ENCODE peak calls at places on chromosomes 12 and 14, in ten cellular contexts. X is right lobe of liver; O is HepG2; E is tibial artery; T is effector memory CD4-positive, alpha-beta T cell; K is pancreas; S is A549; V is OCI-LY7; H is Karpas-422; A is ascending aorta. F is an unnamed sample.
A peak's percentile ranks its signal among the peaks of the same experiment; 100 is the strongest.

GRCh38 chr12:106331594-106331993 is 26.0 kb upstream of the POLR3B start:
- DNase-seq in S (no peak), E (no peak), V (no peak), H (peak; percentile 74), A (no peak), X (no peak), K (no peak), T (no peak), O (no peak), F (no peak)

GRCh38 chr12:68223067-68223747 is 2.4 kb downstream of the IL26 start:
- DNase-seq in A (no peak), H (peak; percentile 85), K (peak; percentile 63), O (peak; percentile 71), S (peak; percentile 76), E (peak; percentile 84), V (peak; percentile 78), X (peak; percentile 78), T (peak; percentile 37), F (peak; percentile 93)

GRCh38 chr14:57833304-57833703 is 32.6 kb downstream of the SLC35F4 start:
- DNase-seq in A (peak; percentile 10), S (peak; percentile 41), T (no peak), E (peak; percentile 64), V (no peak), H (no peak), K (peak; percentile 5), O (no peak), X (no peak), F (no peak)

GRCh38 chr12:67305544-67305943 is 36.4 kb downstream of the CAND1 start:
- DNase-seq in S (no peak), V (no peak), H (no peak), E (no peak), O (no peak), X (no peak), A (no peak), K (no peak), T (no peak), F (no peak)

GRCh38 chr12:2273288-2273687 is 220.5 kb downstream of the CACNA1C start:
- DNase-seq in X (no peak), E (peak; percentile 72), K (no peak), S (no peak), V (no peak), T (no peak), H (no peak), A (no peak), O (no peak), F (peak; percentile 33)

GRCh38 chr12:127785535-127785934 is 481.4 kb upstream of the TMEM132C start:
- DNase-seq in S (no peak), E (no peak), A (no peak), T (no peak), O (no peak), K (no peak), X (no peak), V (no peak), H (no peak), F (no peak)

GRCh38 chr14:98368916-98369315 is 903.1 kb downstream of the BCL11B start:
- DNase-seq in E (no peak), K (no peak), S (no peak), T (no peak), X (no peak), A (no peak), H (no peak), O (no peak), V (no peak), F (no peak)

GRCh38 chr12:64992641-64993040 is 128.5 kb downstream of the WIF1 start:
- DNase-seq in K (no peak), H (peak; percentile 15), A (no peak), E (no peak), S (no peak), V (no peak), T (no peak), O (no peak), X (no peak), F (no peak)

GRCh38 chr14:100648474-100649172 is 61.4 kb upstream of the BEGAIN start:
- DNase-seq in X (no peak), V (no peak), K (no peak), T (no peak), S (no peak), H (no peak), E (no peak), O (no peak), A (no peak), F (no peak)

DNA sequence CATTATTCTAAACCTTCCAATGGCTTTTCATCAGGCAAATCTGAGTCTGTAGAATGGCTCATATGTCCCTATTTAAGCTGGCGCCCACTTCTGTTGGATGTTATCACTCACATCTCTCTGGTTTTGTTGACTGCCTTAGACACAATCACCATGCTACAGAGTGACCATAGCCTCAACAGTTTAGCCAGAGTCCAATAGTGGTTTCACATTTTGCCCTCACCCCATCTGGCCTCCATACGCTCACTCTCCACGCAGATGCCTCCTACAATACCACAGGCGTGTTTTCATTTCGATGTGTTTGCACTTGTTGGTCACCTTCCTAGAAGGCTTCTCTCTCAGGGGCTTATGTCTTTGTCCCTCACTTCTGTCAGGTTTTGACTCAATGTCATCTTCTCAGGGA is 3.4 kb downstream of the KLRB1 start:
- DNase-seq in K (no peak), E (no peak), A (no peak), T (no peak), X (no peak), S (no peak), V (no peak), O (no peak), H (no peak), F (no peak)
- H3K4me3 ChIP-seq in K (no peak overlapping the region), E (no peak overlapping the region), A (no peak overlapping the region), T (no peak overlapping the region), X (no peak overlapping the region), S (no peak overlapping the region), V (no peak overlapping the region), O (no peak overlapping the region), H (no peak overlapping the region), F (no peak overlapping the region)

GRCh38 chr12:7171854-7172253 is 17.6 kb upstream of the PEX5 start:
- DNase-seq in S (no peak), A (no peak), X (no peak), T (no peak), V (peak; percentile 32), K (no peak), H (no peak), E (no peak), O (no peak), F (no peak)

GRCh38 chr12:7178481-7178880 is 11.0 kb upstream of the PEX5 start:
- DNase-seq in V (no peak), T (no peak), O (no peak), K (no peak), E (no peak), H (no peak), A (no peak), S (no peak), X (no peak), F (no peak)

GRCh38 chr12:7180685-7181084 is 8.8 kb upstream of the PEX5 start:
- DNase-seq in V (no peak), S (no peak), K (no peak), A (no peak), T (no peak), E (no peak), X (no peak), O (no peak), H (no peak), F (no peak)

GRCh38 chr12:7176595-7176994 is 12.9 kb upstream of the PEX5 start:
- DNase-seq in O (no peak), E (no peak), T (no peak), K (no peak), H (no peak), A (no peak), S (no peak), V (no peak), X (no peak), F (no peak)

DNA sequence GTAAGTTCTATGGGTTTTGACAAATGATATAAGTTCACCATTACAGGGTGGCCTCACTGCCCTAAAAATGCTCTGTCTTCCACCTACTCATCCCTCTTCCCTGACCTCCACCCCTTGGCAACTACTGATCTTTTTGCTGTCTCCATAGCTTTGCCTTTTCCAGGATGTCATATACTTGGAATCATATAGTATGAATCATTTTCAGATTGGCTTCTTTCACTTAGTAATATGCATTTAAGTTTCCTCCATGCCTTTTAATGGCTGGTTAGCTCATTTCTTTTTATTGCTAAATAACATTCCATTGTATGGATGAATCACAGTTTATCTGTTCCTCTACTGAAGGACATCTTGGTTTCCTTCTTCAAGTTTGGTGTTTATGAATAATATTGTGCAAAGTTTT is 14.0 kb upstream of the PEX5 start:
- DNase-seq in E (no peak), S (no peak), V (no peak), A (no peak), K (no peak), O (no peak), X (no peak), T (no peak), H (no peak), F (no peak)
- H3K9me3 ChIP-seq in E (no peaks in the 10 kb centered on the region), S (peaks cover 55% of the 10 kb centered on the region), V (peaks cover 31% of the 10 kb centered on the region), A (no peaks in the 10 kb centered on the region), K (no peaks in the 10 kb centered on the region), O (peaks cover 21% of the 10 kb centered on the region), X (no peaks in the 10 kb centered on the region), T (no peaks in the 10 kb centered on the region), H (peaks cover 12% of the 10 kb centered on the region), F (no peaks in the 10 kb centered on the region)

DNA sequence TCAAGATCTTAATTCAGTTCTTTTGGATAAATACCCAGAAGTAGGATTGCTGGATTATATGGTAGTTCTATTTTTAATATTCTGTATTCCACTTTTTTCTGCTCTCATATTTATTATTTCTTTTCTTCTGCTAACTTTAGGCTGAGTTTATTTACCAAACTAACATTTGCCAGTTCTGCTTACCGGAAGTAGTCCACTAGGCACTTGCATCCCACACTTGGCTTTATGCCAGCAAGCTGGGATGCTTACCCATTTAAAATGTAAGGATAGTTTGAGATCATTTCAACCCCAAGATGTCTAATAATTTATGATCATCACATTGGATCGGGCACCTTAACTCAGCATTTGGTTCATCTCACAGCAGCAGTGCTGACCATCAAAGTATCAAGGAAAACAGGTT is 96.8 kb downstream of the PIK3C2G start:
- DNase-seq in H (no peak), S (no peak), E (no peak), K (no peak), A (no peak), T (no peak), X (no peak), O (no peak), V (no peak), F (no peak)
- H3K4me3 ChIP-seq in H (no peak overlapping the region), S (no peak overlapping the region), E (no peak overlapping the region), K (no peak overlapping the region), A (no peak overlapping the region), T (no peak overlapping the region), X (no peak overlapping the region), O (no peak overlapping the region), V (no peak overlapping the region), F (no peak overlapping the region)

DNA sequence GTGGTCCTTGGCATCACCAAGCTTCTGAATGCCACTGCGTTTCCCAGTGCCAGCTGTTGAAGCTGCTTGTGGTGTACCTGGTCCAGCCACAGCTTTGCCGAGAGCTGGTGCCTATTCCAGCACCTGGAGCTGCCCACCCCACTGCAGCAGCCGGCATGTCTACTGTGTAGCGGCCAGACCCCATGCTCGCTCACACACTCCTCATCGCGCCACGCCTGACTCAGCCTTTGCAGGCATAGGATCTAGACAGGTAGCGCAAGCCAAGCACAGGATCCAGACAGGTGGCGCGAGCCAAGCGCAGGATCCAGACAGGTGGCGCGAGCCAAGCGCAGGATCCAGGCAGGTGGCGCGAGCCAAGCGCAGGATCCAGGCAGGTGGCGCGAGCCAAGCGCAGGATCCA is 11.6 kb upstream of the ZNF605 start:
- DNase-seq in T (no peak), K (no peak), O (no peak), A (no peak), V (no peak), S (no peak), H (no peak), E (no peak), X (no peak), F (no peak)
- H3K9me3 ChIP-seq in T (no peaks in the 10 kb centered on the region), K (no peaks in the 10 kb centered on the region), O (peaks cover 83% of the 10 kb centered on the region), A (peaks cover 6% of the 10 kb centered on the region), V (peaks cover 4% of the 10 kb centered on the region), S (peaks cover 74% of the 10 kb centered on the region), H (peaks cover 18% of the 10 kb centered on the region), E (no peaks in the 10 kb centered on the region), X (no peaks in the 10 kb centered on the region), F (no peaks in the 10 kb centered on the region)

GRCh38 chr12:51023625-51024395 is 2.4 kb downstream of the SLC11A2 start:
- DNase-seq in O (peak; percentile 34), E (no peak), A (no peak), H (no peak), S (no peak), K (no peak), V (no peak), X (no peak), T (no peak), F (no peak)
- H3K4me3 ChIP-seq in O (peak overlapping the region; percentile 59), E (peak overlapping the region; percentile 93), A (peak overlapping the region; percentile 68), H (peak overlapping the region; percentile 88), S (no peak overlapping the region), K (peak overlapping the region; percentile 7), V (peak overlapping the region; percentile 90), X (peak overlapping the region; percentile 28), T (peak overlapping the region; percentile 76), F (no peak overlapping the region)

F was measured in testis.